ENCODE peak calls at places on chromosomes 13 and 19, in ten cellular contexts. Y, Z, P, H, O, E, M, B, T and Q are unnamed samples.

GRCh38 chr19:7272856-7273578 is 21.2 kb downstream of the INSR start:
- DNase-seq in Y (no peak), Z (no peak), P (no peak), H (no peak), O (no peak), E (no peak), M (no peak), B (no peak), T (no peak), Q (no peak)

GRCh38 chr13:102333320-102334181 is 68.3 kb downstream of the FGF14 start:
- DNase-seq in Y (no peak), Z (no peak), P (peak; percentile 89), H (no peak), O (no peak), E (no peak), M (no peak), B (no peak), T (no peak), Q (no peak)

GRCh38 chr13:113887700-113888201 is 23.9 kb upstream of the GAS6 start:
- DNase-seq in Y (no peak), Z (no peak), P (peak; percentile 53), H (no peak), O (no peak), E (no peak), M (peak; percentile 76), B (no peak), T (no peak), Q (no peak)

GRCh38 chr19:45331411-45331810 is 8.7 kb upstream of the CKM start:
- DNase-seq in Y (no peak), Z (no peak), P (no peak), H (no peak), O (no peak), E (no peak), M (no peak), B (no peak), T (no peak), Q (no peak)

GRCh38 chr19:35868172-35868822 is at the start of gene APLP1:
- DNase-seq in Y (peak; percentile 17), Z (peak; percentile 58), P (no peak), H (no peak), O (peak; percentile 81), E (peak; percentile 74), M (peak; percentile 15), B (peak; percentile 49), T (peak; percentile 43), Q (no peak)

GRCh38 chr13:68030152-68030809 is 800.1 kb upstream of the PCDH9 start:
- DNase-seq in Y (no peak), Z (no peak), P (no peak), H (no peak), O (no peak), E (no peak), M (no peak), B (no peak), T (no peak), Q (no peak)

GRCh38 chr13:102097708-102098107 is 304.1 kb downstream of the FGF14 start:
- DNase-seq in Y (no peak), Z (no peak), P (no peak), H (no peak), O (no peak), E (no peak), M (no peak), B (no peak), T (no peak), Q (no peak)

GRCh38 chr19:14147797-14148605 is 11.6 kb upstream of the ASF1B start:
- DNase-seq in Y (peak; percentile 70), Z (peak; percentile 22), P (peak; percentile 65), H (no peak), O (peak; percentile 79), E (peak; percentile 72), M (peak; percentile 22), B (peak; percentile 65), T (peak; percentile 32), Q (peak; percentile 24)

GRCh38 chr19:1672769-1673644 is 20.6 kb upstream of the TCF3 start:
- DNase-seq in Y (no peak), Z (no peak), P (no peak), H (no peak), O (no peak), E (no peak), M (no peak), B (no peak), T (no peak), Q (no peak)

GRCh38 chr13:105432408-105432807 is 1103.1 kb downstream of the EFNB2 start:
- DNase-seq in Y (no peak), Z (no peak), P (no peak), H (no peak), O (no peak), E (no peak), M (no peak), B (no peak), T (no peak), Q (no peak)

GRCh38 chr19:8731428-8732169 is 10.2 kb downstream of the OR2Z1 start:
- DNase-seq in Y (no peak), Z (no peak), P (no peak), H (no peak), O (no peak), E (no peak), M (no peak), B (no peak), T (no peak), Q (no peak)

GRCh38 chr13:20704459-20705069 is 1.1 kb downstream of the IL17D start:
- DNase-seq in Y (no peak), Z (no peak), P (no peak), H (no peak), O (no peak), E (no peak), M (no peak), B (no peak), T (no peak), Q (no peak)
- H3K4me3 ChIP-seq in Y (peak overlapping the region; percentile 46), Z (no peak overlapping the region), P (no peak overlapping the region), H (peak overlapping the region; percentile 7), O (peak overlapping the region; percentile 74), E (peak overlapping the region; percentile 79), M (no peak overlapping the region), B (peak overlapping the region; percentile 66), T (no peak overlapping the region), Q (peak overlapping the region; percentile 56)

GRCh38 chr13:62040806-62041205 is 625.2 kb upstream of the PCDH20 start:
- DNase-seq in Y (no peak), Z (no peak), P (no peak), H (no peak), O (no peak), E (no peak), M (no peak), B (no peak), T (no peak), Q (no peak)
- H3K27me3 ChIP-seq in Y (no peaks in the 10 kb centered on the region), Z (no peaks in the 10 kb centered on the region), P (no peaks in the 10 kb centered on the region), H (no peaks in the 10 kb centered on the region), O (no peaks in the 10 kb centered on the region), E (no peaks in the 10 kb centered on the region), M (no peaks in the 10 kb centered on the region), B (no peaks in the 10 kb centered on the region), T (no peaks in the 10 kb centered on the region), Q (no peaks in the 10 kb centered on the region)

DNA sequence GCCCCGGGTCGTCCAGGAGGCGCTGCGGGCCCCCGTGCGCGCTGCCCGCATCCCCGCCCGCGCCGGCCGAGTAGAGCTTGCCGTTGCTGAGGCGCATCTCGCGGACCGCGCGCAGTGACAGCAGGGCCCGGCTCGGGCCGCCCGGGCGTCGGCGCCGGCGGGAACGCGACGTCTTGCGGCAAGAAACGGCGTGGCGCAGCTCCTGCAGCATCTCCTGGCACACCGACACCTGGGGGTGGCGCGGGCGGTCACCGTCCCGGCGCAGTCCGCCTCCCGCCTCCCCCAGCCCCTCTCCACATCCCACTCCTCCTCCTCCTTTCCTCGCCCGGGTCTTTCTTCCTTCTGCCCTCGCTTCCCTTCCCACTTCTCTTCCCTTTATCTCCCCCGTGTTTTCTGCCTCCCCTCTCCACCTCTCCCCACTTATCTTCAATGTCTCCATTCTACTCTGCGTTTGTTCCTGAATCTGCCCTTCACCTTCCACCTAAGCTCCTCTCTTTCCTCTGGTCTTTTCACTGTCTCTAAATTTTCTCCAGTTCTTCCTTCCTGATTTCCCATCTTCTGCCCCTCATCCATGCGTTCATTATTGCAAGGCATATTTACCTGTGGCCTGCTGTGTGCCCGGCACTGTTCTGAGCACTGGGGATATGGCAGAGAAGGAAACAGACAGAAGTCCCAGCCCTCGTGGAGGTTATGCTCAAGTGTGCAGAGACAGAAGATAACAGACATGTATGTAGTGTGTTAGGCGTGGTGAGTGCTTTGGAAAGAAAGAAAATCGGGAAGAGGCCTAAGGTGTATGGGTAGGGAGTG is 5.2 kb upstream of the ATP1A3 start:
- DNase-seq in Y (no peak), Z (no peak), P (no peak), H (no peak), O (no peak), E (no peak), M (no peak), B (no peak), T (no peak), Q (no peak)
- H3K4me3 ChIP-seq in Y (no peak overlapping the region), Z (no peak overlapping the region), P (no peak overlapping the region), H (no peak overlapping the region), O (no peak overlapping the region), E (peak overlapping the region; percentile 45), M (no peak overlapping the region), B (no peak overlapping the region), T (no peak overlapping the region), Q (no peak overlapping the region)

DNA sequence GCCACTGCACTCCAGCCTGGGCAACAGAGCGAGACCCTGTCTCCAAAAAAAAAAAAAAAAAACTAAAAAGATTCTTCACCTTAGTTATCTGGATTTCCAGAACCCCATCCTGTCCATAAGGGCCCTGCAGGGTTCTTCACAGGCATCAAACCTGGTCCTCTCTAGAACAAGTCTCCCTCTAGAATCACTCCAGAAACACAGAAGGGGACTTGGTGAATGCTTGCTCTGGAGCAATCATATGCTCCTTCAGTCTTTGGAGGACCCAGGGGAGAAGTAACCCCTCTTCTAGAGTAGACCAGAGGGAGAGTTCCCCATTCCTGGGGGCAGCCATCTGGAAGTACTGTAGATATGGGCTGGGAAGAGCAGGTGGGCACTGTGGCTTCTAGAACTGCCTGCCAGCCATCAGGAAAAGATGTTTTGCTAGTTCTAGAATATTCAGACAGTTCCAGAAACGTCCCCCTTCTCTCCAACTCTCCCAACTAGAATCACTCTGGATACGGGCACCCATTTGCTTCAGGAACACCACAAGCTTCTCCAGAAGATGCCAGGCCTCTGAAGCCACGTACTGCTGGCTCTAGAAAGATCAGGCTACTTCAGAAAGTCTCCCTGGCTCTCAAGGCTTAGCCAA is 2.8 kb downstream of the FUT1 start:
- DNase-seq in Y (no peak), Z (no peak), P (no peak), H (no peak), O (no peak), E (no peak), M (no peak), B (no peak), T (no peak), Q (no peak)
- H3K27me3 ChIP-seq in Y (no peaks in the 10 kb centered on the region), Z (no peaks in the 10 kb centered on the region), P (peaks cover 22% of the 10 kb centered on the region), H (no peaks in the 10 kb centered on the region), O (peaks cover 33% of the 10 kb centered on the region), E (peaks cover 46% of the 10 kb centered on the region), M (peaks cover 19% of the 10 kb centered on the region), B (peaks cover 2% of the 10 kb centered on the region), T (peaks cover 13% of the 10 kb centered on the region), Q (no peaks in the 10 kb centered on the region)

GRCh38 chr13:90919153-90919552 is 428.3 kb upstream of the MIR17HG start:
- DNase-seq in Y (no peak), Z (no peak), P (no peak), H (no peak), O (no peak), E (no peak), M (no peak), B (no peak), T (no peak), Q (no peak)

GRCh38 chr13:90918551-90918950 is 428.9 kb upstream of the MIR17HG start:
- DNase-seq in Y (no peak), Z (no peak), P (peak; percentile 71), H (no peak), O (no peak), E (no peak), M (peak; percentile 92), B (no peak), T (no peak), Q (peak; percentile 64)
- H3K4me3 ChIP-seq in Y (no peak overlapping the region), Z (no peak overlapping the region), P (no peak overlapping the region), H (no peak overlapping the region), O (no peak overlapping the region), E (no peak overlapping the region), M (no peak overlapping the region), B (no peak overlapping the region), T (no peak overlapping the region), Q (no peak overlapping the region)